ENCODE peak calls at places on chromosomes 7 and 10, in seven cellular contexts. One of them, this sample, is unnamed.

GRCh38 chr7:149719050-149719899 is 54.1 kb downstream of the ZNF467 start:
- DNase-seq in NCI-H460: no peak
- DNase-seq in iPS-NIHi11: no peak
- DNase-seq in stimulated activated CD4-positive, alpha-beta T cell treated with anti-CD3 and anti-CD28 coated beads, Interleukin-2, amount 100 ng/mL, for 48 hours: no peak
- DNase-seq in NCI-H446: no peak
- DNase-seq in cardiac fibroblast: peak; percentile 60
- DNase-seq in HuH-7: no peak
- DNase-seq in this sample: no peak

GRCh38 chr10:6721964-6722615 is 142.0 kb upstream of the PRKCQ start:
- DNase-seq in NCI-H460: peak; percentile 46
- DNase-seq in iPS-NIHi11: no peak
- DNase-seq in stimulated activated CD4-positive, alpha-beta T cell treated with anti-CD3 and anti-CD28 coated beads, Interleukin-2, amount 100 ng/mL, for 48 hours: no peak
- DNase-seq in NCI-H446: no peak
- DNase-seq in cardiac fibroblast: peak; percentile 94
- DNase-seq in HuH-7: no peak
- DNase-seq in this sample: no peak

GRCh38 chr7:32785365-32785764 is 106.2 kb downstream of the KBTBD2 start:
- DNase-seq in NCI-H460: no peak
- DNase-seq in iPS-NIHi11: no peak
- DNase-seq in stimulated activated CD4-positive, alpha-beta T cell treated with anti-CD3 and anti-CD28 coated beads, Interleukin-2, amount 100 ng/mL, for 48 hours: no peak
- DNase-seq in NCI-H446: no peak
- DNase-seq in cardiac fibroblast: no peak
- DNase-seq in HuH-7: no peak
- DNase-seq in this sample: no peak

GRCh38 chr10:95211606-95212279 is 17.7 kb downstream of the ACSM6 start:
- DNase-seq in NCI-H460: no peak
- DNase-seq in iPS-NIHi11: no peak
- DNase-seq in stimulated activated CD4-positive, alpha-beta T cell treated with anti-CD3 and anti-CD28 coated beads, Interleukin-2, amount 100 ng/mL, for 48 hours: no peak
- DNase-seq in NCI-H446: no peak
- DNase-seq in cardiac fibroblast: no peak
- DNase-seq in HuH-7: no peak
- DNase-seq in this sample: no peak

GRCh38 chr7:43669286-43670081 is 59.8 kb downstream of the COA1 start:
- DNase-seq in NCI-H460: no peak
- DNase-seq in iPS-NIHi11: no peak
- DNase-seq in stimulated activated CD4-positive, alpha-beta T cell treated with anti-CD3 and anti-CD28 coated beads, Interleukin-2, amount 100 ng/mL, for 48 hours: peak; percentile 73
- DNase-seq in NCI-H446: no peak
- DNase-seq in cardiac fibroblast: peak; percentile 7
- DNase-seq in HuH-7: no peak
- DNase-seq in this sample: peak; percentile 91

GRCh38 chr10:113158183-113158582 is 208.1 kb downstream of the TCF7L2 start:
- DNase-seq in NCI-H460: no peak
- DNase-seq in iPS-NIHi11: peak; percentile 67
- DNase-seq in stimulated activated CD4-positive, alpha-beta T cell treated with anti-CD3 and anti-CD28 coated beads, Interleukin-2, amount 100 ng/mL, for 48 hours: no peak
- DNase-seq in NCI-H446: no peak
- DNase-seq in cardiac fibroblast: no peak
- DNase-seq in HuH-7: no peak
- DNase-seq in this sample: no peak

GRCh38 chr7:117025891-117026290 is 72.6 kb downstream of the ST7 start:
- DNase-seq in NCI-H460: no peak
- DNase-seq in iPS-NIHi11: no peak
- DNase-seq in stimulated activated CD4-positive, alpha-beta T cell treated with anti-CD3 and anti-CD28 coated beads, Interleukin-2, amount 100 ng/mL, for 48 hours: no peak
- DNase-seq in NCI-H446: no peak
- DNase-seq in cardiac fibroblast: no peak
- DNase-seq in HuH-7: no peak
- DNase-seq in this sample: no peak

GRCh38 chr10:97861924-97862323 is 12.3 kb downstream of the GOLGA7B start:
- DNase-seq in NCI-H460: no peak
- DNase-seq in iPS-NIHi11: peak; percentile 76
- DNase-seq in stimulated activated CD4-positive, alpha-beta T cell treated with anti-CD3 and anti-CD28 coated beads, Interleukin-2, amount 100 ng/mL, for 48 hours: no peak
- DNase-seq in NCI-H446: no peak
- DNase-seq in cardiac fibroblast: no peak
- DNase-seq in HuH-7: peak; percentile 23
- DNase-seq in this sample: no peak

GRCh38 chr7:1397491-1398327 is 61.6 kb downstream of the MICALL2 start:
- DNase-seq in NCI-H460: no peak
- DNase-seq in iPS-NIHi11: no peak
- DNase-seq in stimulated activated CD4-positive, alpha-beta T cell treated with anti-CD3 and anti-CD28 coated beads, Interleukin-2, amount 100 ng/mL, for 48 hours: no peak
- DNase-seq in NCI-H446: no peak
- DNase-seq in cardiac fibroblast: peak; percentile 68
- DNase-seq in HuH-7: no peak
- DNase-seq in this sample: no peak

GRCh38 chr10:18880530-18880929 is 168.1 kb upstream of the MALRD1 start:
- DNase-seq in NCI-H460: no peak
- DNase-seq in iPS-NIHi11: peak; percentile 9
- DNase-seq in stimulated activated CD4-positive, alpha-beta T cell treated with anti-CD3 and anti-CD28 coated beads, Interleukin-2, amount 100 ng/mL, for 48 hours: no peak
- DNase-seq in NCI-H446: no peak
- DNase-seq in cardiac fibroblast: no peak
- DNase-seq in HuH-7: peak; percentile 57
- DNase-seq in this sample: no peak